ENCODE peak calls at places on chromosome 17, in seven cellular contexts. C is astrocyte of the cerebellum, O is omental fat pad, Y is mammary epithelial cell, R is endothelial cell, J is ovary, B is IMR-90. A is an unnamed sample.

GRCh38 chr17:245611-246010 is 64.2 kb upstream of the DOC2B start:
- DNase-seq in C (no peak), O (no peak), Y (no peak), R (no peak), J (no peak), B (no peak), A (peak)

GRCh38 chr17:80270104-80270503 is 9.5 kb downstream of the RNF213 start:
- DNase-seq in C (no peak), O (no peak), Y (no peak), R (no peak), J (no peak), B (no peak), A (no peak)

GRCh38 chr17:70258465-70258864 is 89.1 kb downstream of the KCNJ2 start:
- DNase-seq in C (no peak), O (no peak), Y (no peak), R (no peak), J (no peak), B (no peak), A (no peak)

GRCh38 chr17:18319604-18320256 is 4.6 kb downstream of the SMCR8 start:
- DNase-seq in C (peak), O (no peak), Y (peak), R (peak), J (peak), B (peak), A (no peak)

GRCh38 chr17:82301300-82301915 is 16.0 kb downstream of the CD7 start:
- DNase-seq in C (no peak), O (no peak), Y (no peak), R (no peak), J (no peak), B (no peak), A (no peak)

GRCh38 chr17:73571524-73572130 is 72.6 kb downstream of the SDK2 start:
- DNase-seq in C (no peak), O (no peak), Y (no peak), R (no peak), J (no peak), B (no peak), A (no peak)

GRCh38 chr17:80696964-80697363 is 152.3 kb downstream of the RPTOR start:
- DNase-seq in C (no peak), O (no peak), Y (no peak), R (no peak), J (no peak), B (no peak), A (no peak)

GRCh38 chr17:8175795-8176196 is 384 bp downstream of the TMEM107 start:
- DNase-seq in C (no peak), O (no peak), Y (no peak), R (no peak), J (no peak), B (no peak), A (no peak)

GRCh38 chr17:68704897-68705296 is 103.7 kb upstream of the FAM20A start:
- DNase-seq in C (no peak), O (no peak), Y (peak), R (no peak), J (no peak), B (peak), A (no peak)

GRCh38 chr17:33389506-33390141 is 96.5 kb upstream of the ASIC2 start:
- DNase-seq in C (no peak), O (no peak), Y (no peak), R (no peak), J (no peak), B (no peak), A (no peak)

GRCh38 chr17:83054518-83055125 is 24.8 kb upstream of the METRNL start:
- DNase-seq in C (no peak), O (no peak), Y (no peak), R (peak), J (peak), B (no peak), A (no peak)

GRCh38 chr17:47719411-47720152 is 13.5 kb upstream of the TBX21 start:
- DNase-seq in C (peak), O (no peak), Y (peak), R (no peak), J (no peak), B (peak), A (no peak)

GRCh38 chr17:74522381-74523090 is 8.7 kb downstream of the CD300LB start:
- DNase-seq in C (no peak), O (no peak), Y (no peak), R (no peak), J (no peak), B (no peak), A (no peak)

GRCh38 chr17:7081341-7082062 is 1.5 kb upstream of the CLEC10A start:
- DNase-seq in C (no peak), O (no peak), Y (no peak), R (no peak), J (no peak), B (no peak), A (no peak)

GRCh38 chr17:74712756-74713155 is at the start of gene CD300LF:
- DNase-seq in C (no peak), O (no peak), Y (no peak), R (no peak), J (no peak), B (no peak), A (no peak)

GRCh38 chr17:82814834-82815233 is 25.0 kb downstream of the ZNF750 start:
- DNase-seq in C (no peak), O (no peak), Y (no peak), R (no peak), J (no peak), B (no peak), A (no peak)

GRCh38 chr17:74785096-74785980 is 9.2 kb upstream of the NAT9 start:
- DNase-seq in C (no peak), O (no peak), Y (no peak), R (no peak), J (no peak), B (no peak), A (no peak)

GRCh38 chr17:491086-492014 is 138.7 kb upstream of the RPH3AL start:
- DNase-seq in C (no peak), O (no peak), Y (peak), R (peak), J (peak), B (peak), A (peak)

GRCh38 chr17:80650751-80651173 is 106.1 kb downstream of the RPTOR start:
- DNase-seq in C (no peak), O (no peak), Y (no peak), R (no peak), J (no peak), B (no peak), A (no peak)

GRCh38 chr17:6521636-6522035 is 34.7 kb downstream of the PITPNM3 start:
- DNase-seq in C (no peak), O (no peak), Y (no peak), R (no peak), J (no peak), B (no peak), A (no peak)

GRCh38 chr17:82120148-82120547 is 22.1 kb upstream of the FASN start:
- DNase-seq in C (no peak), O (no peak), Y (no peak), R (no peak), J (no peak), B (peak), A (no peak)

GRCh38 chr17:1649844-1650409 is at the start of gene RILP:
- DNase-seq in C (no peak), O (peak), Y (peak), R (no peak), J (peak), B (no peak), A (no peak)

GRCh38 chr17:30235386-30236296 is at the start of gene SLC6A4:
- DNase-seq in C (no peak), O (no peak), Y (peak), R (no peak), J (no peak), B (no peak), A (no peak)

GRCh38 chr17:10156579-10157488 is 41.6 kb downstream of the GAS7 start:
- DNase-seq in C (no peak), O (no peak), Y (no peak), R (no peak), J (no peak), B (no peak), A (no peak)

GRCh38 chr17:9842057-9842758 is 16.5 kb downstream of the GLP2R start:
- DNase-seq in C (peak), O (no peak), Y (no peak), R (no peak), J (peak), B (peak), A (no peak)

GRCh38 chr17:74429604-74430384 is 2.1 kb upstream of the GPRC5C start:
- DNase-seq in C (no peak), O (no peak), Y (peak), R (no peak), J (peak), B (no peak), A (no peak)

GRCh38 chr17:58575511-58575910 is 61.1 kb upstream of the MTMR4 start:
- DNase-seq in C (peak), O (no peak), Y (peak), R (no peak), J (no peak), B (peak), A (no peak)

GRCh38 chr17:3475812-3476686 is at the start of gene ASPA:
- DNase-seq in C (no peak), O (no peak), Y (peak), R (no peak), J (no peak), B (peak), A (no peak)

GRCh38 chr17:51427259-51428255 is 167.2 kb downstream of the UTP18 start:
- DNase-seq in C (no peak), O (no peak), Y (no peak), R (peak), J (no peak), B (no peak), A (no peak)

GRCh38 chr17:42112552-42113176 is at the start of gene DHX58:
- DNase-seq in C (peak), O (no peak), Y (peak), R (no peak), J (peak), B (peak), A (peak)

GRCh38 chr17:34313164-34313563 is 6.1 kb upstream of the CCL8 start:
- DNase-seq in C (no peak), O (no peak), Y (no peak), R (no peak), J (no peak), B (peak), A (no peak)

GRCh38 chr17:77186141-77186604 is 45.4 kb downstream of the SEC14L1 start:
- DNase-seq in C (no peak), O (no peak), Y (no peak), R (no peak), J (peak), B (no peak), A (no peak)

GRCh38 chr17:40714473-40714872 is 10.9 kb upstream of the KRT24 start:
- DNase-seq in C (no peak), O (no peak), Y (no peak), R (no peak), J (no peak), B (no peak), A (no peak)
- TF ChIP-seq CTCF in C (peak), O (no peak), Y (no peak), R (no peak), J (no peak), B (no peak), A (no peak)

GRCh38 chr17:44672479-44673093 is 16.3 kb downstream of the MEIOC start:
- DNase-seq in C (no peak), O (no peak), Y (no peak), R (no peak), J (no peak), B (peak), A (no peak)
- TF ChIP-seq CTCF in C (peak), O (no peak), Y (peak), R (peak), J (no peak), B (peak), A (peak)

GRCh38 chr17:38674013-38674748 is 576 bp downstream of the EPOP start:
- DNase-seq in C (no peak), O (no peak), Y (no peak), R (no peak), J (peak), B (no peak), A (peak)
- TF ChIP-seq CTCF in C (no peak), O (no peak), Y (no peak), R (no peak), J (no peak), B (no peak), A (peak)

GRCh38 chr17:39870776-39871175 is 2.8 kb downstream of the ZPBP2 start:
- DNase-seq in C (no peak), O (no peak), Y (no peak), R (no peak), J (no peak), B (no peak), A (no peak)

GRCh38 chr17:39867891-39868553 is at the start of gene ZPBP2:
- DNase-seq in C (no peak), O (no peak), Y (no peak), R (no peak), J (no peak), B (no peak), A (no peak)

GRCh38 chr17:39867084-39867890 is 715 bp upstream of the ZPBP2 start:
- DNase-seq in C (no peak), O (no peak), Y (no peak), R (no peak), J (no peak), B (no peak), A (no peak)

GRCh38 chr17:39868554-39868942 is 546 bp downstream of the ZPBP2 start:
- DNase-seq in C (no peak), O (no peak), Y (no peak), R (no peak), J (no peak), B (no peak), A (no peak)

GRCh38 chr17:39872700-39873099 is 4.7 kb downstream of the ZPBP2 start:
- DNase-seq in C (no peak), O (no peak), Y (peak), R (no peak), J (no peak), B (peak), A (no peak)
- TF ChIP-seq CTCF in C (no peak), O (no peak), Y (peak), R (peak), J (no peak), B (peak), A (no peak)

DNA sequence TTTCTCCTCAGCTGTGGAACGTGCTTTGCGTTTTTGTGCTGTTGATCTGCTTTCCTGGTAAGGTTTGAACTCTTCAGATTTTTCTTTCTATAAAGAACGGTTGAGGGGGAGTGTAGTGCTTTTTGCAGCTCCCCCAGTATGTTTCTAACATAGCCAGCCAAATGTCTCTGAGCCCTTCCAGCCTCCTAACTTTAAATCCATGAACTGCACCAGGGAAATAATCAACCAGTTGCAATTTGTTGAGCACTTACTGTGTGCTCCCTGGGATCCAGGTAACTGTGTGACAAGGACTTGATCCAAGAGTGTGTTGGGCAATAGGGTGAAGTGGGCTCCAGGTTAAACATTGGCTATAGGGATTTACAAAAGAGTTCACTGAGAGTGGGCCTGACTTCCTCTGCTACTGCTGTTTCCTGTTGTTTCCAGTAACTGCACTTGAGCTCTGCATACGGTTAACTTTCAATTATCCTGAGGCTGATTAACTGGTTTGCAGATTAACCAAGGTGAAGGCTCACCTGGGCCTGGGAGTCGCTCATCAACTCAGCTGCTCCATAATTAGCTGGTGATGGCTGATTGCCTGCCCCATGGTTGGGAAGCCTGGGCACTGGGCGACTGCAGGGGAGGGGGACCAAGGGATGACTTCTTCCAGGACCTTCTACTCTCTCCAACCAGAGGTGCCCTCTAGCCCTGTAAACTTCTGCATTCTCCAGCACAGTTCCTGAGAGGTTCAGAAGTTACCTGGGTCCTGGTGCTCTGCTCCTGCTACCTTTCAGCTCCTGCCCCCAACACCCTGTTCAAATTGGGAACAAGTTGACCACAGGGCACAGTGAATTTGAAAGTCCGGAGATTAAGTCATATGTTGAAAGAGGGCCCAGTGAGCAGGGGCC is 19.5 kb downstream of the HLF start:
- DNase-seq in C (no peak), O (no peak), Y (no peak), R (no peak), J (no peak), B (no peak), A (no peak)
- TF ChIP-seq CTCF in C (no peak), O (no peak), Y (no peak), R (no peak), J (no peak), B (no peak), A (no peak)

GRCh38 chr17:13587487-13588338 is 14.0 kb downstream of the HS3ST3A1 start:
- DNase-seq in C (no peak), O (no peak), Y (no peak), R (no peak), J (no peak), B (peak), A (no peak)

GRCh38 chr17:13581925-13582324 is 19.8 kb downstream of the HS3ST3A1 start:
- DNase-seq in C (no peak), O (no peak), Y (no peak), R (no peak), J (no peak), B (no peak), A (no peak)

GRCh38 chr17:13584701-13585080 is 17.0 kb downstream of the HS3ST3A1 start:
- DNase-seq in C (no peak), O (no peak), Y (peak), R (no peak), J (no peak), B (peak), A (no peak)

GRCh38 chr17:13583996-13584700 is 17.6 kb downstream of the HS3ST3A1 start:
- DNase-seq in C (no peak), O (no peak), Y (no peak), R (no peak), J (no peak), B (no peak), A (no peak)

GRCh38 chr17:13582776-13583414 is 18.8 kb downstream of the HS3ST3A1 start:
- DNase-seq in C (no peak), O (no peak), Y (no peak), R (no peak), J (no peak), B (peak), A (no peak)
- TF ChIP-seq CTCF in C (no peak), O (no peak), Y (no peak), R (no peak), J (no peak), B (no peak), A (no peak)

DNA sequence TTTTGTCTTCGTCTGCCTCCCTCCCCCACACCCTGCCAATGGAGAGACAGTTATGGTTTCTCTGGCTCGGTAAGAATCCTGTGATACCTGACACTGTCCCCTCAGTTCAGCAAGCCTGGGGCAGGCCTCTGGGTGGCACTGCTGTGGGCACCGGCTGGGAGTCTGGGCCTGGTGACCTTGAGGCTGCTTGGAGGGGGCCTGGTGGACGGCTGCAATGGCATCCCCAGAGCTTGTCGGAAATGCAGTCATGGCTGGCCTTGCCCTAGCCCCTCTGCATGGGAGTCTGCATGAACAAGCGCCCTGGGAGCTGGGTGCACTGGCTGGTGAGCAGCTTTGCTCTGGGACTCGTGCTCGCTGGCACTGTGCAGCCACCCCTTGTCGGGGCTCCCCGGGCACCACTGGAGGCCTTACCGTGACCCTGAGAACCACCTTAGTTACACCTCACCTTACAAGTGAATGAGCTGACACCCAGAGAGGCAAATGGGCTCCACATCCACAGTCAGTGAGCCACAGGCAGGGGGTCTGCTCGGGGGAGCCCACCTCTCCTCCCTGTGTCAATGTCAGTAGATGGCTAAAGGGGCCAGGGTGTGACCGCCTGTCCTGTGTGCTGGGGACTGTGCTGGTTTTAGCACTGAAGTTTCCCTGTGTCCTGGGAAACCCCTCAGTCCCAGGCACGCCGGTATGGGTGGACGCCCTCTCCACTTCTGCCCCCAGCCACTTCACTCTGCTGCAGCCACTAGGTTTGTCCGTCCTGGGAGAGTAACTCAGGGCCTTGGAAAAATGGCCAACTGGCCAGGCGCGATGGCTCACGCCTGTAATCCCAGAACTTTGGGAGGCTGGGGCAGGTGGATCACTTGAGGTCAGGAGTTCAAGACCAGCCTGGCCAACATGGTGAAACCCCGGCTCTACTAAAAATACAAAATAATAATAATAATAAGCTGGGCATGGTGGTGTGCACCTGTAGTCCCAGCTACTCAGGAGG is 1.4 kb downstream of the LGALS3BP start:
- DNase-seq in C (no peak), O (no peak), Y (no peak), R (no peak), J (no peak), B (no peak), A (no peak)
- TF ChIP-seq CTCF in C (no peak), O (no peak), Y (no peak), R (no peak), J (no peak), B (no peak), A (no peak)